ENCODE peak calls at places on chromosomes 11 and 22, in six cellular contexts. N is HCT116, Z is K562, O is HepG2, D is GM12878, B is SK-N-SH. A is an unnamed sample. For H4K20me1, the result is how much of the 10 kb centered on the place peaks cover.

GRCh38 chr11:35364101-35364780 is 55.1 kb downstream of the SLC1A2 start:
- DNase-seq in N (peak), Z (no peak), O (no peak), D (no peak), B (no peak), A (no peak)

GRCh38 chr22:39877079-39877682 is 16.4 kb downstream of the ENTHD1 start:
- DNase-seq in N (no peak), Z (no peak), O (no peak), D (no peak), B (no peak), A (no peak)

GRCh38 chr22:35630387-35630793 is 13.3 kb upstream of the MB start:
- DNase-seq in N (peak), Z (no peak), O (no peak), D (no peak), B (no peak), A (peak)

GRCh38 chr11:6812391-6813005 is 13.0 kb upstream of the OR6A2 start:
- DNase-seq in N (peak), Z (peak), O (peak), D (peak), B (peak), A (peak)

GRCh38 chr22:37220543-37220968 is 8.3 kb upstream of the SSTR3 start:
- DNase-seq in N (no peak), Z (no peak), O (no peak), D (no peak), B (no peak), A (no peak)

GRCh38 chr11:78295991-78296930 is 107.5 kb downstream of the USP35 start:
- DNase-seq in N (no peak), Z (peak), O (no peak), D (no peak), B (no peak), A (no peak)

GRCh38 chr11:8293171-8293570 is 29.5 kb upstream of the LMO1 start:
- DNase-seq in N (no peak), Z (no peak), O (no peak), D (no peak), B (no peak), A (no peak)

GRCh38 chr11:115736146-115736545 is 231.9 kb upstream of the CADM1 start:
- DNase-seq in N (no peak), Z (no peak), O (no peak), D (no peak), B (no peak), A (no peak)

GRCh38 chr11:131065435-131066295 is 149.4 kb upstream of the SNX19 start:
- DNase-seq in N (no peak), Z (no peak), O (no peak), D (no peak), B (no peak), A (peak)

GRCh38 chr11:10072142-10072541 is 221.9 kb downstream of the SBF2 start:
- DNase-seq in N (no peak), Z (no peak), O (no peak), D (no peak), B (no peak), A (no peak)

GRCh38 chr11:20109731-20110445 is 50.4 kb downstream of the DBX1 start:
- DNase-seq in N (no peak), Z (no peak), O (no peak), D (no peak), B (no peak), A (no peak)

GRCh38 chr11:123357353-123357989 is 72.6 kb upstream of the GRAMD1B start:
- DNase-seq in N (no peak), Z (no peak), O (no peak), D (no peak), B (no peak), A (peak)

GRCh38 chr11:19727246-19727645 is 14.6 kb downstream of the NAV2 start:
- DNase-seq in N (no peak), Z (no peak), O (no peak), D (no peak), B (peak), A (no peak)

GRCh38 chr22:28116261-28116673 is 197.2 kb upstream of the PITPNB start:
- DNase-seq in N (no peak), Z (no peak), O (no peak), D (no peak), B (no peak), A (peak)

GRCh38 chr11:27293500-27294417 is 69.3 kb downstream of the CCDC34 start:
- DNase-seq in N (no peak), Z (no peak), O (peak), D (no peak), B (no peak), A (no peak)

GRCh38 chr11:36818410-36818809 is 220.4 kb upstream of the RAG2 start:
- DNase-seq in N (peak), Z (peak), O (no peak), D (no peak), B (peak), A (peak)

GRCh38 chr11:95134491-95134890 is 44.8 kb downstream of the ENDOD1 start:
- DNase-seq in N (no peak), Z (no peak), O (no peak), D (no peak), B (no peak), A (no peak)

GRCh38 chr11:126337121-126337471 is 18.4 kb upstream of the ST3GAL4 start:
- DNase-seq in N (no peak), Z (no peak), O (no peak), D (no peak), B (no peak), A (no peak)

GRCh38 chr11:134119094-134119493 is 50.2 kb downstream of the JAM3 start:
- DNase-seq in N (no peak), Z (no peak), O (no peak), D (no peak), B (no peak), A (no peak)

GRCh38 chr22:50303848-50304527 is 3.5 kb downstream of the PLXNB2 start:
- DNase-seq in N (no peak), Z (no peak), O (peak), D (no peak), B (peak), A (peak)

GRCh38 chr22:40397436-40397835 is 27.0 kb downstream of the SGSM3 start:
- DNase-seq in N (no peak), Z (no peak), O (no peak), D (no peak), B (no peak), A (peak)

GRCh38 chr22:44341431-44342346 is 28.9 kb upstream of the SHISAL1 start:
- DNase-seq in N (no peak), Z (no peak), O (no peak), D (no peak), B (peak), A (no peak)
- TF ChIP-seq REST in N (no peak), Z (no peak), O (no peak), D (no peak), B (no peak), A (no peak)

GRCh38 chr22:46006379-46007002 is 29.5 kb upstream of the WNT7B start:
- DNase-seq in N (peak), Z (peak), O (peak), D (no peak), B (peak), A (peak)

GRCh38 chr22:46008836-46009596 is 32.1 kb upstream of the WNT7B start:
- DNase-seq in N (no peak), Z (no peak), O (no peak), D (no peak), B (no peak), A (no peak)

GRCh38 chr22:46008291-46008690 is 31.3 kb upstream of the WNT7B start:
- DNase-seq in N (no peak), Z (no peak), O (no peak), D (no peak), B (peak), A (no peak)

GRCh38 chr22:46007003-46007847 is 30.3 kb upstream of the WNT7B start:
- DNase-seq in N (peak), Z (no peak), O (no peak), D (no peak), B (peak), A (no peak)

DNA sequence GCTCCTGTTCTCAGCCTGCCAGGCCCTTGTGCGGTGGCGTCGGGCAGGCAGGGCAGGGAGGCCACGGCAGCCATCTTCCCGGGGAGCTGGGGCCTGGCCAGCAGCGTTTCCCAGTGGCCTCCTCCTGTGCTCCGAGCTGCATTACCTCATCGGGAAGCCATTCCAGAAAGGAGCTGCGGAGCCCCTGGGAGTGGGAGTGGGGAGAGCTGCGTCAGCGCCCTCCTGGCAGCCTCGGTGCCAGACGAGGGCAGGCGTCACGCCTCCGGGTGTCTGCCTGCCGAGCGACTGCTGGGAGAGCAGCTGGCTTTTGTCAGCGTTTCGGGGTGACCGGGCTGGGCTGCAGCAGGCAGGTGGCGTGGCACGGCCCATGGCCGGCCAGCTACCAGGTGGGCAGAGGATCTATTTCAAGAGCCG is 30.9 kb upstream of the WNT7B start:
- DNase-seq in N (no peak), Z (no peak), O (no peak), D (no peak), B (peak), A (no peak)
- H3K4me3 ChIP-seq in N (peak), Z (no peak), O (no peak), D (no peak), B (no peak), A (no peak)

GRCh38 chr22:31953251-31953650 is 8.9 kb downstream of the YWHAH start:
- DNase-seq in N (no peak), Z (no peak), O (no peak), D (no peak), B (no peak), A (no peak)

GRCh38 chr22:31952459-31952858 is 8.1 kb downstream of the YWHAH start:
- DNase-seq in N (no peak), Z (no peak), O (no peak), D (no peak), B (no peak), A (no peak)

GRCh38 chr22:31952094-31952401 is 7.7 kb downstream of the YWHAH start:
- DNase-seq in N (no peak), Z (no peak), O (no peak), D (no peak), B (peak), A (no peak)

GRCh38 chr22:31956360-31956759 is 12.0 kb downstream of the YWHAH start:
- DNase-seq in N (no peak), Z (no peak), O (no peak), D (no peak), B (no peak), A (no peak)

GRCh38 chr22:31954535-31955326 is 10.4 kb downstream of the YWHAH start:
- DNase-seq in N (no peak), Z (no peak), O (no peak), D (no peak), B (no peak), A (no peak)
- H4K20me1 ChIP-seq in N (under half), Z (under half), O (under half), D (under half), B (half or more), A (half or more)

GRCh38 chr11:85316967-85317366 is 310.2 kb downstream of the DLG2 start:
- DNase-seq in N (no peak), Z (no peak), O (no peak), D (peak), B (no peak), A (no peak)
- TF ChIP-seq REST in N (no peak), Z (no peak), O (no peak), D (no peak), B (no peak), A (no peak)

DNA sequence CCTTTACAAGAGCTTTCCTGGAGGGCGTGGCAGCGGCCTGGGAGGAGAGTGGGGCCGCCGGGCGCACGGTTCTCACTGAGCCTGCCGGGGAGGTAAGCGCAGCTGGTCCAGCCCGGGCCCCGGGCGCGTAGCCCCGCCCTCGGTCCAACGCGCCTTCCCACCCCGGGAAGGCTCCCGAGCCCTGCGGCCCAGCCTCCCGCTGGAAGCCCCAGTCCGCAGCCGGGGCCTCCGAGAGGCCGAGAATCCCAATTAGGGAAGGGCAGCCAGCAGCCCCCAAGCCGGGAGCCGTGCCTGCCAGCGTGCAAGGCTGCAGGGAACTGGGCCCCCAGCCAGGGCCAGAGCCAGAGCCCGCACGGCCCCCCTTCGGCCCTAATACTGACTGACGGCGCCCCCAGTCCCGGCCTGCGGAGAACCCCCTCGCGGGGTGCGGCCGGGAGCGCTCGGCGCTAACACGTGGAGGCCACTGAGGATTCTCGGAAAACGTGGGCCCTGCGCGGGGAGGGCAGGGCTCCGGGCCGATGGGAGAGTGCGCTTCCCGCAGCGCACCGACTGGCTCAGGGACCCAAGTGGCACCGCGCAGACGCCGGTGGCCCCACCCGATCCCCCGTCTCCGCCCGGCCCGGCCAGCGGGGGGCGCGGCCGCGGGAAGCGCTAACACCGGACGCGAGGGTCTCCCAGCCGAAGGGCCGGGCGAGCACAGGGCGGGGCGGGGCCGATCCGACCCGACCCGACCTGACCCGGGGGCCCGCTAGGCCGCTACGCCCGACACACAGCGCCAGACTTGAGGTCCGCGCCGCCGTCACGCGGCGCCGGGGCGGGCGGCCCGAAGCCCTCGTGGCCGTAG is 5.7 kb downstream of the ZFTA start:
- DNase-seq in N (no peak), Z (no peak), O (no peak), D (no peak), B (peak), A (peak)
- H3K4me3 ChIP-seq in N (no peak), Z (no peak), O (no peak), D (no peak), B (no peak), A (peak)

DNA sequence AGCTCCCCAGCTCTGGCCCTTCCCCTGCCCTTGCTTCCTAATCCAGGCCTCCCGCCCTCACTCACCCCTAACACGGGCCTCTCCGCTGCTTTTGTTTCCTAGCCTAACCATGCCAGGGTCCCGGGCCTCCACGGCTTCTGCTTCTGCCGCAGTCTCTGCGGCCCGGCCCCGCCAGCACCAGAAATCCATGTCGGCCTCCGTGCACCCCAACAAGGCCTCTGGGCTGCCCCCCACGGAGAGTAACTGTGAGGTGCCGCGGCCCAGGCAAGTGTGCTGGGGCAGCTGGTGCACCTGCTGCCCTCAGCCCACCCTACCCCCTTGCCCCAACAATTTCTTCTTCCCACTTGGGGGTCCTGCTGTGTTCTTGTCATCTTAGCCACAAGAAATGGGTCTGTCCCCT is 13.1 kb downstream of the RCOR2 start:
- DNase-seq in N (no peak), Z (no peak), O (no peak), D (no peak), B (no peak), A (no peak)
- H4K20me1 ChIP-seq in N (under half), Z (under half), O (under half), D (under half), B (under half), A (under half)

GRCh38 chr22:23393721-23394320 is 186.3 kb downstream of the IGLL1 start:
- DNase-seq in N (no peak), Z (no peak), O (no peak), D (no peak), B (no peak), A (no peak)
- TF ChIP-seq REST in N (no peak), Z (no peak), O (no peak), D (no peak), B (no peak), A (no peak)

GRCh38 chr11:114291847-114292680 is 4.1 kb upstream of the NNMT start:
- DNase-seq in N (no peak), Z (no peak), O (no peak), D (no peak), B (no peak), A (no peak)
- H3K4me3 ChIP-seq in N (no peak), Z (no peak), O (no peak), D (no peak), B (peak), A (no peak)